ENCODE peak calls at places on chromosomes 11 and 22, in five cellular contexts. M, K, W, Z and B are unnamed samples.

GRCh38 chr11:69301491-69302401 is 7.8 kb downstream of the MYEOV start:
- DNase-seq in M (no peak), K (no peak), W (peak), Z (peak), B (no peak)

GRCh38 chr22:36022162-36022561 is 6.5 kb downstream of the RBFOX2 start:
- DNase-seq in M (no peak), K (no peak), W (peak), Z (no peak), B (no peak)

GRCh38 chr11:70845761-70846160 is 406.6 kb downstream of the SHANK2 start:
- DNase-seq in M (no peak), K (no peak), W (no peak), Z (no peak), B (no peak)

GRCh38 chr11:12410006-12410728 is 32.8 kb downstream of the PARVA start:
- DNase-seq in M (no peak), K (no peak), W (peak), Z (peak), B (no peak)

GRCh38 chr11:129067454-129067853 is 124.7 kb downstream of the ARHGAP32 start:
- DNase-seq in M (no peak), K (no peak), W (no peak), Z (no peak), B (no peak)

GRCh38 chr11:12273618-12273995 is 103.8 kb upstream of the PARVA start:
- DNase-seq in M (no peak), K (no peak), W (no peak), Z (no peak), B (no peak)

GRCh38 chr11:85810871-85811611 is at the start of gene SYTL2:
- DNase-seq in M (peak), K (peak), W (no peak), Z (peak), B (peak)

GRCh38 chr11:130785376-130786110 is 130.7 kb downstream of the SNX19 start:
- DNase-seq in M (no peak), K (no peak), W (peak), Z (no peak), B (no peak)

GRCh38 chr11:20364412-20364792 is 888 bp downstream of the HTATIP2 start:
- DNase-seq in M (no peak), K (no peak), W (no peak), Z (peak), B (no peak)

GRCh38 chr22:49966041-49966715 is 5.6 kb downstream of the PIM3 start:
- DNase-seq in M (no peak), K (peak), W (no peak), Z (no peak), B (no peak)

GRCh38 chr11:17250561-17251350 is 25.8 kb upstream of the NUCB2 start:
- DNase-seq in M (no peak), K (no peak), W (peak), Z (no peak), B (no peak)

GRCh38 chr11:62710001-62710345 is 2.5 kb downstream of the GNG3 start:
- DNase-seq in M (no peak), K (no peak), W (peak), Z (no peak), B (no peak)

GRCh38 chr11:19116315-19116970 is 525 bp upstream of the ZDHHC13 start:
- DNase-seq in M (no peak), K (no peak), W (no peak), Z (no peak), B (no peak)

GRCh38 chr22:22424956-22425355 is 83.6 kb downstream of the ZNF280B start:
- DNase-seq in M (no peak), K (no peak), W (no peak), Z (no peak), B (no peak)

GRCh38 chr11:116773203-116774112 is 671 bp upstream of the BUD13 start:
- DNase-seq in M (peak), K (no peak), W (peak), Z (no peak), B (no peak)

GRCh38 chr22:46779023-46779422 is 16.6 kb downstream of the TBC1D22A start:
- DNase-seq in M (no peak), K (no peak), W (no peak), Z (no peak), B (no peak)

GRCh38 chr11:128469220-128469619 is 118.1 kb downstream of the ETS1 start:
- DNase-seq in M (no peak), K (no peak), W (no peak), Z (no peak), B (no peak)

GRCh38 chr22:31933816-31934482 is 10.4 kb upstream of the YWHAH start:
- DNase-seq in M (no peak), K (no peak), W (no peak), Z (no peak), B (peak)

GRCh38 chr22:17106161-17106784 is 14.9 kb downstream of the TMEM121B start:
- DNase-seq in M (no peak), K (no peak), W (no peak), Z (no peak), B (no peak)

GRCh38 chr11:76637491-76638266 is 32.9 kb downstream of the LRRC32 start:
- DNase-seq in M (no peak), K (peak), W (no peak), Z (no peak), B (no peak)

GRCh38 chr11:44030276-44030932 is 17.4 kb upstream of the ACCSL start:
- DNase-seq in M (peak), K (no peak), W (peak), Z (no peak), B (peak)

GRCh38 chr22:32583921-32584335 is 109.3 kb downstream of the FBXO7 start:
- DNase-seq in M (no peak), K (no peak), W (peak), Z (no peak), B (no peak)

GRCh38 chr11:9784602-9785315 is 120.9 kb downstream of the SWAP70 start:
- DNase-seq in M (no peak), K (no peak), W (peak), Z (no peak), B (no peak)

GRCh38 chr11:86396403-86396802 is 21.7 kb downstream of the CCDC81 start:
- DNase-seq in M (no peak), K (no peak), W (peak), Z (no peak), B (no peak)

GRCh38 chr11:77547863-77548551 is 41.7 kb upstream of the AQP11 start:
- DNase-seq in M (peak), K (no peak), W (peak), Z (peak), B (no peak)

GRCh38 chr11:83835423-83835822 is 549.3 kb upstream of the CCDC90B start:
- DNase-seq in M (no peak), K (no peak), W (no peak), Z (no peak), B (no peak)

GRCh38 chr11:70547821-70548670 is 149.7 kb downstream of the CTTN start:
- DNase-seq in M (no peak), K (peak), W (no peak), Z (no peak), B (no peak)

GRCh38 chr11:93067881-93068390 is 98.5 kb downstream of the MTNR1B start:
- DNase-seq in M (no peak), K (no peak), W (no peak), Z (no peak), B (no peak)

GRCh38 chr11:504053-504993 is 2.7 kb downstream of the RNH1 start:
- DNase-seq in M (no peak), K (no peak), W (peak), Z (no peak), B (peak)

GRCh38 chr11:504994-505344 is 2.1 kb downstream of the RNH1 start:
- DNase-seq in M (no peak), K (no peak), W (no peak), Z (no peak), B (no peak)

GRCh38 chr11:507727-508515 is 879 bp upstream of the RNH1 start:
- DNase-seq in M (no peak), K (no peak), W (no peak), Z (no peak), B (peak)

GRCh38 chr11:506950-507726 is at the start of gene RNH1:
- DNase-seq in M (peak), K (peak), W (peak), Z (peak), B (peak)

DNA sequence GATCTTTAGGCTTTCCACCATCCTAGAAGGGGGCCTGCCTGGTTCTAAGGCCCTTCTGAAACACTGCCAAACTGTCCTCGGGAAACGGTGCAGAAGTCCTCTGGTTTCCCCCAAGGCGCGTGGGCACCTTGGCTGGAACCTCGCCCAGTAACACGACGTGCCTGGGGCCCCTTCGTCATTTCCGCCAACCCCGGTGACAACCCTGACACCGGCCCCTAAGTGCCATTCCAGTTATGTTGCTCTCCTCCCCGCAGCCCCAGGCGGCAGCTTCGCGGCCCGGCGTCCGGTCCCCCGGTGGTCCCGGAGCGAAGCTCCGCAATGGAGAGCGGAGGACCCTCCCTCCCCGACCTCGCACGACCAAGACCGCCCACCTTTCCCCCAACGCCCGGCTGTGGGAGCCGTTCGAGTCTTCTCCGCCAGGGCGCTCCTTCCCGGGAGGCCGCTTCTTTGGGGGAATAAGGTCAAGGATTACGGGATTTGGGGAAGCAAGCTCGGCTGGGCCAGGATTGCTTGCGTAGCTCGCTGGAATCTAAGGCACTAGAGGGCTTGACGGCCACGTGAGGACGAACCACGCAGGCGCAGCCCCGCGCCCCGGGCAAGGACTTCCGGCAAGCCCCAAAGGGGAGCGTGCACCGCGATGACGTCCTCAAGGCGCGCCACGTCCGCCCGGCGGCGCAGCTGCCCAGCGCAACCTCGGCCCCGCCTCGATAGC is 648 bp downstream of the RNH1 start:
- DNase-seq in M (peak), K (peak), W (peak), Z (peak), B (peak)
- TF ChIP-seq CTCF in M (no peak), K (no peak), W (no peak), Z (no peak), B (no peak)

DNA sequence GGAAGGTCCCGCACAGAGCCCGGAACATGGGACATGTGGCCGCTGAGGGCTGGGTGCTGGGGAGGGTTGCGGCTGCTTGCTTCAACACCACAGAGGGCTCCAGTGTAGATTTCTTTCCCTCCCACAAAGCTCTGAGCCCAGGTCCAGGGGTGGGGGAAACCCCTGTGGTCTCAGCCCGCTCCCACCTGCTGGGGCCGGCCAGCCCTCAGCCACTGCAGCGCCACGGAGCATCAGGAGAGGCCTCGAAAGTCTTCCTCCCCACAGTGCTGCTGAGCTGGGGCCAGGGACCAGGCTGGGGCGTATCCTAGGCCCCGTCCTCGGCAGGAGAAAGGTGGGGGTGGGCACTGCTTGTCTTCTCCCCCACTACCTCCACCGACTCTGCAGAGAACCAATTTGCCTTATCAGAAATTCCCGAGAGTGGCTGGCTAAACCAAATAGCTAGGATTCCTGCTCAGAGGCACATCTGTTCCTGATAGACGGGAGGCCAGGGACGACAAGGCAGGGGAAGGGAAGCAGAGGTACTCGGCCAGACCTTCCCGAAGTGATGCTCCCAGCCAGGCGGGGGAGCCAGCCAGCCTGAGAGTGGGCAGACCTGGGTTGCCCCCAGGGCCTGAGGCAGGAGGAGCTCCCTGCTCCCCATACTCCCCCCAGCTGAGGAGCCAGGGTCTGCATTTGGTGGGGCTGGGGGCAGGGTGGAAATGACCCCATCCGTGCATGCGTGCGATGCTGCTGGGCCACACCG is 18.7 kb downstream of the IGF2 start:
- DNase-seq in M (no peak), K (peak), W (no peak), Z (no peak), B (peak)
- TF ChIP-seq CTCF in M (no peak), K (no peak), W (no peak), Z (no peak), B (no peak)

GRCh38 chr11:112555491-112556364 is 295.1 kb upstream of the PLET1 start:
- DNase-seq in M (peak), K (peak), W (peak), Z (peak), B (peak)
- TF ChIP-seq CTCF in M (peak), K (peak), W (peak), Z (peak), B (peak)

DNA sequence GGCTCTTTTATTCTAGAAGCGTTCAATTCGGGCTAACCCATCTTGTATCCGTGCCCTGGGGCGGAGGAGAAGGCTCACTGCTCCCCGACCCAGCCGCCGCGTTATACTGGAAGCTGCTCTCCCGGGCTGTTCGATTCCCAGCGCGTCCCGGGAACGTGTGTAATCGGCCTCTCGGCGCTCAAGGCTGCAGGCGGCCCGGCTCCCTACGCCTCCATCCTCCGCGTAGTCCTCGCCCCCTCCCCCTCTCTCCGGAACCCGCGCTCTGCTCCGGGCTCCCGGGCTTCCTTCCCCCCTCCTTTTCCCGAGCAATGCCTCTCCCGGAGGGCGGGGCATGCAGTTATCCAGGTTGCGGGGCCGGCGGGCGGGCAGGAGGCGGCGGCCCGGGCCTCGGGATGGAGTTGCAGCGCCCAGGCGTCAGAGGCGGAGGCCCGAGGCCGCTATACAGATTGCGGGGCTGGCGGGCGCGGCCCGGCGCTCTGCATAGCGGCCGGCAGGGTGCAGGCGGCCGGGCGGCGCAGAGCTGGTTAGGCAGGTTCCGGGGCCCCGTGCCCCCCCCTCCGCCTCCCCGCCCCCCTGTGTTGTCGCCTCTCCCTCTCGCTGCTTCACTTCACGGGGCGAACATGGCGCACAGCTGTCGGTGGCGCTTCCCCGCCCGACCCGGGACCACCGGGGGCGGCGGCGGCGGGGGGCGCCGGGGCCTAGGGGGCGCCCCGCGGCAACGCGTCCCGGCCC is at the start of gene KMT2A:
- DNase-seq in M (peak), K (peak), W (peak), Z (peak), B (peak)
- TF ChIP-seq CTCF in M (no peak), K (no peak), W (no peak), Z (no peak), B (no peak)

GRCh38 chr11:29842061-29842460 is 174.8 kb downstream of the KCNA4 start:
- DNase-seq in M (no peak), K (no peak), W (no peak), Z (no peak), B (no peak)

DNA sequence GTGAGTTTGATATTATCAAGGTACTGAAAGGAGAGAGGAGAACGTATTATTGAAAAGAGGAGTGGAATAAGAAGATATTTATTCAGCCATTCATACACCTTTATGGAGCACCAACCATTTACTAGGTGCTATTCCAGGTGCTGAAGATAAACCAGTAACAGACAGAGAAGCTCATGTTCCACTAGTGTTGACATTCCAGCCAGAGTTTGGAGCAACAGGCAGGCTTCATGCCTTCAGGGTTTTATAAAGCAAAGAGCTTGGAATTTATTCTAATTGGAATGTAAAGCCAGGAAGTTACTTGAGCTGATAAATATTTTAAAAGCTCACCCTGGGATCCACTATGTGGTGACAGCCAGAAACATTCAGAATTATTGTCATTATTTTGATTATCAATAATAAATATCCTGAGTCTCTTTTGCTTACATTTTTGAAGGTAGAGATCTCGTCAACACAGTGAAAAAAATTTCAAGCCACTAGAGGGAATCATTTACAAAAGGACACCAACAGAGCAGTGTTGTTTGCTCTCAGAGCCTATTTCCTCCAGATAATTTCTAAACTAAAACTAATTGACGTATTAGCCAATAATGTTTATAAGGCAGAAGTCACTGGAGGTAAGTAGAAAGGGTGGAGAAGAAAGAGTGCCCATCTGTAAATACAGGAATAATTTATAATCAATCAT is 172.0 kb downstream of the KCNA4 start:
- DNase-seq in M (no peak), K (no peak), W (no peak), Z (no peak), B (no peak)
- TF ChIP-seq CTCF in M (no peak), K (no peak), W (no peak), Z (no peak), B (no peak)

GRCh38 chr11:123143921-123144320 is 51.1 kb downstream of the CLMP start:
- DNase-seq in M (no peak), K (no peak), W (no peak), Z (no peak), B (no peak)

GRCh38 chr11:123137496-123138270 is 57.4 kb downstream of the CLMP start:
- DNase-seq in M (peak), K (peak), W (peak), Z (no peak), B (peak)

GRCh38 chr11:123135863-123136446 is 59.1 kb downstream of the CLMP start:
- DNase-seq in M (no peak), K (no peak), W (peak), Z (no peak), B (no peak)

GRCh38 chr11:123143476-123143875 is 51.6 kb downstream of the CLMP start:
- DNase-seq in M (no peak), K (no peak), W (no peak), Z (no peak), B (no peak)

DNA sequence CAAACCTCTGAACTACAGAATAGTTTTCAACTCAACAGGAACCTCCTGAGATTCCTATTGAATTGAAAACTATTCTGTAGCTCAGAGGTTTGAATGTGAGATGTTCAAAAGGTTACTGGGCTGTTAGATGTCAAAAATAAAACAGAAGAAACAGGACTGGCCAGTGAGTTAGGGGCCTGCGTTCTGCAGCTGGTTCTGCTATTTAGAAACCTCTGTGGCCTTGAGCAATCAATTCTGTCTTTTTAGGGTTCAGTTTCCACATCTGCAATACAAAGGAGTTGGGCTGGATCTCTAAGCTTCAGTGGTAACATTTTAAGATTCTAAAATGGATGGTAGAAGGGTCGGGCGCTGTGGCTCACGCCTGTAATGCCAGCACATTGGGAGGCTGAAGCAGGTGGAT is 55.8 kb downstream of the CLMP start:
- DNase-seq in M (no peak), K (no peak), W (no peak), Z (no peak), B (no peak)
- TF ChIP-seq CTCF in M (no peak), K (no peak), W (no peak), Z (no peak), B (no peak)